ENCODE peak calls at places on chromosomes 2 and 18, in eight cellular contexts. One of them, this sample, is unnamed.

GRCh38 chr2:127887452-127888219 is 1.9 kb upstream of the AMMECR1L start:
- DNase-seq in IMR-90: no peak
- DNase-seq in foreskin fibroblast: peak; percentile 16
- DNase-seq in cardiac fibroblast: peak; percentile 16
- DNase-seq in A549: no peak
- DNase-seq in dorsolateral prefrontal cortex: no peak
- DNase-seq in neural crest cell: no peak
- DNase-seq in Calu3: no peak
- DNase-seq in this sample: no peak

GRCh38 chr2:67851946-67852345 is 210.9 kb downstream of the C1D start:
- DNase-seq in foreskin fibroblast: no peak
- DNase-seq in cardiac fibroblast: no peak
- DNase-seq in neural crest cell: no peak
- DNase-seq in IMR-90: no peak
- DNase-seq in dorsolateral prefrontal cortex: no peak
- DNase-seq in A549: no peak
- DNase-seq in Calu3: no peak
- DNase-seq in this sample: no peak

GRCh38 chr18:24517554-24517953 is 57.1 kb downstream of the HRH4 start:
- DNase-seq in dorsolateral prefrontal cortex: no peak
- DNase-seq in Calu3: no peak
- DNase-seq in cardiac fibroblast: no peak
- DNase-seq in A549: no peak
- DNase-seq in foreskin fibroblast: no peak
- DNase-seq in IMR-90: no peak
- DNase-seq in neural crest cell: no peak
- DNase-seq in this sample: no peak

GRCh38 chr2:223580951-223581350 is 21.2 kb downstream of the SCG2 start:
- DNase-seq in Calu3: no peak
- DNase-seq in foreskin fibroblast: peak; percentile 90
- DNase-seq in IMR-90: peak; percentile 84
- DNase-seq in cardiac fibroblast: peak; percentile 76
- DNase-seq in A549: peak; percentile 43
- DNase-seq in dorsolateral prefrontal cortex: no peak
- DNase-seq in neural crest cell: no peak
- DNase-seq in this sample: no peak

GRCh38 chr2:56741601-56742102 is 557.9 kb downstream of the CCDC85A start:
- DNase-seq in dorsolateral prefrontal cortex: no peak
- DNase-seq in A549: peak; percentile 91
- DNase-seq in foreskin fibroblast: peak; percentile 90
- DNase-seq in Calu3: peak; percentile 64
- DNase-seq in IMR-90: peak; percentile 71
- DNase-seq in cardiac fibroblast: peak; percentile 96
- DNase-seq in neural crest cell: no peak
- DNase-seq in this sample: no peak

GRCh38 chr2:69013123-69013836 is at the start of gene ANTXR1:
- DNase-seq in foreskin fibroblast: peak; percentile 85
- DNase-seq in Calu3: peak; percentile 9
- DNase-seq in dorsolateral prefrontal cortex: no peak
- DNase-seq in A549: peak; percentile 82
- DNase-seq in neural crest cell: peak; percentile 51
- DNase-seq in IMR-90: peak; percentile 78
- DNase-seq in cardiac fibroblast: peak; percentile 83
- DNase-seq in this sample: peak; percentile 21

GRCh38 chr18:34649072-34649471 is 61.0 kb upstream of the DTNA start:
- DNase-seq in dorsolateral prefrontal cortex: no peak
- DNase-seq in Calu3: no peak
- DNase-seq in A549: no peak
- DNase-seq in IMR-90: peak; percentile 56
- DNase-seq in neural crest cell: no peak
- DNase-seq in foreskin fibroblast: peak; percentile 28
- DNase-seq in cardiac fibroblast: peak; percentile 29
- DNase-seq in this sample: no peak

GRCh38 chr18:35982404-35983114 is 10.1 kb downstream of the RMP24 start:
- DNase-seq in foreskin fibroblast: peak; percentile 82
- DNase-seq in cardiac fibroblast: peak; percentile 55
- DNase-seq in Calu3: no peak
- DNase-seq in A549: no peak
- DNase-seq in IMR-90: peak; percentile 92
- DNase-seq in neural crest cell: no peak
- DNase-seq in dorsolateral prefrontal cortex: no peak
- DNase-seq in this sample: no peak

GRCh38 chr2:1721706-1722483 is 22.4 kb downstream of the PXDN start:
- DNase-seq in Calu3: no peak
- DNase-seq in cardiac fibroblast: peak; percentile 98
- DNase-seq in foreskin fibroblast: peak; percentile 82
- DNase-seq in IMR-90: peak; percentile 91
- DNase-seq in dorsolateral prefrontal cortex: no peak
- DNase-seq in A549: no peak
- DNase-seq in neural crest cell: no peak
- DNase-seq in this sample: no peak

GRCh38 chr2:120398051-120398960 is 52.4 kb downstream of the INHBB start:
- DNase-seq in dorsolateral prefrontal cortex: no peak
- DNase-seq in cardiac fibroblast: peak; percentile 22
- DNase-seq in IMR-90: peak; percentile 58
- DNase-seq in A549: peak; percentile 82
- DNase-seq in neural crest cell: no peak
- DNase-seq in foreskin fibroblast: peak; percentile 49
- DNase-seq in Calu3: no peak
- DNase-seq in this sample: no peak

GRCh38 chr2:27095745-27096651 is 9.4 kb downstream of the KHK start:
- DNase-seq in foreskin fibroblast: peak; percentile 80
- DNase-seq in Calu3: peak; percentile 49
- DNase-seq in IMR-90: peak; percentile 57
- DNase-seq in A549: peak; percentile 56
- DNase-seq in neural crest cell: peak; percentile 59
- DNase-seq in cardiac fibroblast: peak; percentile 70
- DNase-seq in dorsolateral prefrontal cortex: no peak
- DNase-seq in this sample: no peak

GRCh38 chr18:9365406-9365805 is 30.8 kb downstream of the TWSG1 start:
- DNase-seq in Calu3: no peak
- DNase-seq in foreskin fibroblast: peak; percentile 28
- DNase-seq in cardiac fibroblast: peak; percentile 43
- DNase-seq in neural crest cell: no peak
- DNase-seq in A549: no peak
- DNase-seq in dorsolateral prefrontal cortex: no peak
- DNase-seq in IMR-90: peak; percentile 61
- DNase-seq in this sample: no peak

GRCh38 chr2:144959416-144959815 is 439.5 kb upstream of the ZEB2 start:
- DNase-seq in IMR-90: peak; percentile 17
- DNase-seq in neural crest cell: no peak
- DNase-seq in dorsolateral prefrontal cortex: no peak
- DNase-seq in Calu3: no peak
- DNase-seq in A549: no peak
- DNase-seq in cardiac fibroblast: no peak
- DNase-seq in foreskin fibroblast: peak; percentile 33
- DNase-seq in this sample: no peak

GRCh38 chr2:126914811-126915500 is 16.3 kb downstream of the TEX51 start:
- DNase-seq in A549: no peak
- DNase-seq in dorsolateral prefrontal cortex: peak; percentile 60
- DNase-seq in foreskin fibroblast: no peak
- DNase-seq in neural crest cell: no peak
- DNase-seq in Calu3: no peak
- DNase-seq in cardiac fibroblast: no peak
- DNase-seq in IMR-90: no peak
- DNase-seq in this sample: no peak

GRCh38 chr2:241598487-241598886 is 38.5 kb downstream of the THAP4 start:
- DNase-seq in Calu3: peak; percentile 58
- DNase-seq in dorsolateral prefrontal cortex: no peak
- DNase-seq in IMR-90: no peak
- DNase-seq in neural crest cell: no peak
- DNase-seq in foreskin fibroblast: no peak
- DNase-seq in A549: peak; percentile 35
- DNase-seq in cardiac fibroblast: no peak
- DNase-seq in this sample: no peak

GRCh38 chr2:113981404-113982134 is 91.7 kb downstream of the ACTR3 start:
- DNase-seq in neural crest cell: no peak
- DNase-seq in IMR-90: peak; percentile 28
- DNase-seq in foreskin fibroblast: peak; percentile 58
- DNase-seq in A549: no peak
- DNase-seq in cardiac fibroblast: peak; percentile 87
- DNase-seq in Calu3: no peak
- DNase-seq in dorsolateral prefrontal cortex: no peak
- DNase-seq in this sample: no peak

GRCh38 chr2:168552450-168552856 is 96.4 kb downstream of the CERS6 start:
- DNase-seq in IMR-90: no peak
- DNase-seq in dorsolateral prefrontal cortex: no peak
- DNase-seq in neural crest cell: no peak
- DNase-seq in foreskin fibroblast: no peak
- DNase-seq in A549: no peak
- DNase-seq in cardiac fibroblast: no peak
- DNase-seq in Calu3: peak; percentile 70
- DNase-seq in this sample: no peak

GRCh38 chr18:36333418-36333817 is 35.9 kb downstream of the FHOD3 start:
- DNase-seq in IMR-90: peak; percentile 62
- DNase-seq in foreskin fibroblast: peak; percentile 87
- DNase-seq in Calu3: no peak
- DNase-seq in A549: no peak
- DNase-seq in dorsolateral prefrontal cortex: no peak
- DNase-seq in neural crest cell: no peak
- DNase-seq in cardiac fibroblast: peak; percentile 62
- DNase-seq in this sample: no peak

GRCh38 chr2:143852748-143853147 is 667.2 kb downstream of the ZEB2 start:
- DNase-seq in foreskin fibroblast: no peak
- DNase-seq in IMR-90: no peak
- DNase-seq in cardiac fibroblast: no peak
- DNase-seq in A549: no peak
- DNase-seq in dorsolateral prefrontal cortex: no peak
- DNase-seq in Calu3: no peak
- DNase-seq in neural crest cell: no peak
- DNase-seq in this sample: no peak

DNA sequence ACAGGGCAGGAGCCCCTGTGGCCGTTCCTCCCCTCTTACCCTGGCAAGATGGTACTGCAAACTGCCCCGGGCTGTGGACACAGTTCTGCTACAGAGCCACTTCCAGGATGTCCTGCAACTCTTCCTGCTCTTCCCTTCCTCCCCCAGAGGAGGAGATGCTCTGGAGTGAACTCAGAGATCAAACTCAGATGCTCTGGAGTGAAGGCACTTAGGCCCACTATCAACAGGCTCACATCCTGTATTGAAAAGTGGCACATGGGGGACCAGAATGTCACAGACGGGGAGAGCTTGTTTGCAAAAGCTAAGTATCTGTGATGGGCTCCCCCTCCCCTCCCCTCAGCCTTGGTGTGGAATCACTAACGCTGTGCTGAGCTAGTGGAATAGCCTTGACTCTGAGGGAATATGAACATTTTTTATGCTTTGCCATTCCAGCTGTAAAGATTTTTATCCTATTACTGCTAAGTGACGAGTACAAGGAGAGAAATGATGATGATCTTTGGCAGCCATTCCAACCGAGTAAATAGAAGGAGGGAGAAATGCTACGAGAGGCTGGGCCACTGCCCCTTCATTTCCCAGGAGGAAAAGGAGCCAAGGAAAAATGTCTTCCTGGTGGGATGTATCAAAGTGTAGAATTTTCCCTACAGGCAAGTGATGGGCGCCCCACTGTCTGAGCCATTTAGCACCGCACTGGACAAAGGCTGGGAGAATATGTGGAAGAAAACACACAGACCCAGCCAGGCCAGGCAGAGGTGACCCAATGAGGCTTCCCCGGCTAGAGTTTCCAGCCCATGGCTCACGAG is 152.5 kb downstream of the GALNT14 start:
- DNase-seq in Calu3: no peak
- DNase-seq in cardiac fibroblast: no peak
- DNase-seq in IMR-90: no peak
- DNase-seq in dorsolateral prefrontal cortex: no peak
- DNase-seq in foreskin fibroblast: peak; percentile 25
- DNase-seq in neural crest cell: no peak
- DNase-seq in A549: no peak
- DNase-seq in this sample: no peak
- TF ChIP-seq CTCF in Calu3: no peak
- TF ChIP-seq CTCF in cardiac fibroblast: no peak
- TF ChIP-seq CTCF in IMR-90: no peak
- TF ChIP-seq CTCF in dorsolateral prefrontal cortex: no peak
- TF ChIP-seq CTCF in foreskin fibroblast: no peak
- TF ChIP-seq CTCF in neural crest cell: no peak
- TF ChIP-seq CTCF in A549: no peak
- TF ChIP-seq CTCF in this sample: no peak

GRCh38 chr18:48667276-48668254 is 128.7 kb downstream of the CTIF start:
- DNase-seq in Calu3: peak; percentile 33
- DNase-seq in dorsolateral prefrontal cortex: no peak
- DNase-seq in cardiac fibroblast: peak; percentile 20
- DNase-seq in neural crest cell: no peak
- DNase-seq in A549: peak; percentile 16
- DNase-seq in foreskin fibroblast: peak; percentile 34
- DNase-seq in IMR-90: peak; percentile 49
- DNase-seq in this sample: no peak
- TF ChIP-seq CTCF in Calu3: peak; percentile 66
- TF ChIP-seq CTCF in dorsolateral prefrontal cortex: peak; percentile 41
- TF ChIP-seq CTCF in cardiac fibroblast: peak; percentile 43
- TF ChIP-seq CTCF in neural crest cell: peak; percentile 56
- TF ChIP-seq CTCF in A549: peak; percentile 10
- TF ChIP-seq CTCF in foreskin fibroblast: peak; percentile 33
- TF ChIP-seq CTCF in IMR-90: peak; percentile 35
- TF ChIP-seq CTCF in this sample: no peak

GRCh38 chr2:202109737-202110184 is 36.7 kb downstream of the KIAA2012 start:
- DNase-seq in cardiac fibroblast: peak; percentile 42
- DNase-seq in neural crest cell: no peak
- DNase-seq in foreskin fibroblast: peak; percentile 82
- DNase-seq in dorsolateral prefrontal cortex: no peak
- DNase-seq in Calu3: no peak
- DNase-seq in A549: no peak
- DNase-seq in IMR-90: peak; percentile 61
- DNase-seq in this sample: no peak
- TF ChIP-seq CTCF in cardiac fibroblast: no peak
- TF ChIP-seq CTCF in neural crest cell: no peak
- TF ChIP-seq CTCF in foreskin fibroblast: no peak
- TF ChIP-seq CTCF in dorsolateral prefrontal cortex: no peak
- TF ChIP-seq CTCF in Calu3: no peak
- TF ChIP-seq CTCF in A549: no peak
- TF ChIP-seq CTCF in IMR-90: no peak
- TF ChIP-seq CTCF in this sample: no peak

DNA sequence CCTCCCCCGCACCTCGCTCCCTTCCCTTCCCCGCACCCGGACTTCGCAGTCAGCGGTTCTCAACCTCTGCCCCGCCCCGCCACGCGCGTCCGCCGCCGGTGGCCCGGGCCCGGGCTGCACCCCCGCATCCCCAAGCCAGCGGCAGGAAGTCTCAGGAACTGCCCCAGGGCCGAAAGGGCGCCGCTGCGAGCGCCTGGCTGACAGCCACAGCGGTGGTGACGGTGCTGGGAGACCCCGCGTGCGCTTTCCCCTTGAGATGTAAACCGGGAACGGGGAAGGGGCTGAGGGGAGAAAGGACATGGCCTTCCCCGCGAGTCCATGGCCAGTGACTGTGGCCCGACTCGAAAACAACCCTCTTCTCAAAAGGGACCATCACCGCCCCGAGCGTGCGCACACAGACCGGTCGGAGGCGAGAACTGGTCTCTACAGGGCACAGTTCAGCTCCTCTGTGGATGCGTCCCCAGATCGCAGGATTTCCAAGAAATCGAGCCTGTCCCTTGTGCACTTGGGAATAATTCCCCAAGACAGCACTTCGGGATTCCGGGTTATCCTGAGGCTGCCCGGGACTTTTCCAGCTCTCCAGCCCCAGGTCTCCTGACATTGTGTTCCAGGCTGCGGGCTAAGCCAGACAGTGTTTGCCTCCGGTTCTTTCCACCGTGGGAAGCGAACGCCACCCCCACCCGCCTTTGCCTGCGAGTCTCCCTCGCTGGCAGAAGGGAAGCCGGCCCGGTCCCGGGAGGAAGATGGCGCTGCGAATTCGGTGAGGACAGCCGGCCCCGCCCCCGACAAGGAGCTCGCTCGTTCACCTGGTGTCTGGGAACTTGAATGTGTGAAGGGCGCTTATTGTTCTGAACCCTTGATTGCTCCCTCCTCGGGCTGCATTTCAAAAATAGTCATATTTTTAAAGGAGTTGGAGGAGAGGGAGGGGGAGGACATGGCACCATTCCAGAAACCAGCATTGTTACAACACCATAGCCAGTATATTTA is 2.7 kb downstream of the LRATD1 start:
- DNase-seq in neural crest cell: peak; percentile 49
- DNase-seq in cardiac fibroblast: peak; percentile 48
- DNase-seq in dorsolateral prefrontal cortex: peak; percentile 71
- DNase-seq in IMR-90: peak; percentile 16
- DNase-seq in foreskin fibroblast: peak; percentile 79
- DNase-seq in A549: peak; percentile 24
- DNase-seq in Calu3: peak; percentile 90
- DNase-seq in this sample: no peak
- TF ChIP-seq CTCF in neural crest cell: no peak
- TF ChIP-seq CTCF in cardiac fibroblast: peak; percentile 1
- TF ChIP-seq CTCF in dorsolateral prefrontal cortex: peak; percentile 43
- TF ChIP-seq CTCF in IMR-90: no peak
- TF ChIP-seq CTCF in foreskin fibroblast: peak; percentile 8
- TF ChIP-seq CTCF in A549: no peak
- TF ChIP-seq CTCF in Calu3: no peak
- TF ChIP-seq CTCF in this sample: no peak

This sample was measured in natural killer cell.